ENCODE peak calls at places on chromosomes 2 and 18, in five cellular contexts. K, H, N, Z and C are unnamed samples.
A peak's percentile ranks its signal among the peaks of the same experiment; 100 is the strongest.

GRCh38 chr2:10321590-10321989 is 18.9 kb downstream of the HPCAL1 start:
- DNase-seq in Z (no peak), H (no peak), N (no peak), K (no peak), C (no peak)

GRCh38 chr18:55406374-55407045 is 181.5 kb downstream of the TCF4 start:
- DNase-seq in H (no peak), N (no peak), K (no peak), Z (no peak), C (no peak)

GRCh38 chr2:105730170-105730569 is 14.5 kb upstream of the NCK2 start:
- DNase-seq in Z (no peak), K (no peak), H (no peak), N (no peak), C (no peak)

GRCh38 chr2:239177908-239178307 is 222.9 kb downstream of the HDAC4 start:
- DNase-seq in Z (no peak), H (no peak), K (no peak), N (no peak), C (peak; percentile 21)

GRCh38 chr2:104856086-104856972 is 2.4 kb downstream of the POU3F3 start:
- DNase-seq in N (no peak), Z (no peak), H (no peak), K (no peak), C (no peak)

GRCh38 chr2:178152977-178153376 is 40.7 kb downstream of the RBM45 start:
- DNase-seq in Z (no peak), N (no peak), K (no peak), H (no peak), C (no peak)

GRCh38 chr2:168607992-168608391 is 151.9 kb downstream of the CERS6 start:
- DNase-seq in K (no peak), Z (peak; percentile 39), N (no peak), H (no peak), C (no peak)

GRCh38 chr2:184562532-184562931 is 35.8 kb upstream of the ZNF804A start:
- DNase-seq in K (no peak), N (no peak), H (no peak), Z (peak; percentile 19), C (no peak)

GRCh38 chr2:160825433-160825832 is 331.8 kb upstream of the RBMS1 start:
- DNase-seq in Z (no peak), H (no peak), N (no peak), K (no peak), C (no peak)

GRCh38 chr2:43776317-43776716 is 2.5 kb downstream of the DYNC2LI1 start:
- DNase-seq in H (no peak), K (no peak), Z (no peak), N (no peak), C (no peak)

GRCh38 chr2:237765875-237766274 is 32.7 kb upstream of the RBM44 start:
- DNase-seq in Z (no peak), N (no peak), K (no peak), H (no peak), C (no peak)

GRCh38 chr2:84338069-84338468 is 121.0 kb downstream of the SUCLG1 start:
- DNase-seq in N (no peak), K (no peak), H (no peak), Z (no peak), C (no peak)

GRCh38 chr2:19357383-19358241 is 811 bp downstream of the OSR1 start:
- DNase-seq in H (peak; percentile 45), Z (peak; percentile 57), K (peak; percentile 47), N (no peak), C (peak; percentile 52)

GRCh38 chr2:72982781-72983499 is 65.6 kb downstream of the EMX1 start:
- DNase-seq in H (no peak), Z (no peak), K (no peak), N (no peak), C (no peak)

GRCh38 chr2:39805936-39806608 is 27.0 kb upstream of the THUMPD2 start:
- DNase-seq in H (no peak), N (no peak), Z (peak; percentile 3), K (no peak), C (no peak)

DNA sequence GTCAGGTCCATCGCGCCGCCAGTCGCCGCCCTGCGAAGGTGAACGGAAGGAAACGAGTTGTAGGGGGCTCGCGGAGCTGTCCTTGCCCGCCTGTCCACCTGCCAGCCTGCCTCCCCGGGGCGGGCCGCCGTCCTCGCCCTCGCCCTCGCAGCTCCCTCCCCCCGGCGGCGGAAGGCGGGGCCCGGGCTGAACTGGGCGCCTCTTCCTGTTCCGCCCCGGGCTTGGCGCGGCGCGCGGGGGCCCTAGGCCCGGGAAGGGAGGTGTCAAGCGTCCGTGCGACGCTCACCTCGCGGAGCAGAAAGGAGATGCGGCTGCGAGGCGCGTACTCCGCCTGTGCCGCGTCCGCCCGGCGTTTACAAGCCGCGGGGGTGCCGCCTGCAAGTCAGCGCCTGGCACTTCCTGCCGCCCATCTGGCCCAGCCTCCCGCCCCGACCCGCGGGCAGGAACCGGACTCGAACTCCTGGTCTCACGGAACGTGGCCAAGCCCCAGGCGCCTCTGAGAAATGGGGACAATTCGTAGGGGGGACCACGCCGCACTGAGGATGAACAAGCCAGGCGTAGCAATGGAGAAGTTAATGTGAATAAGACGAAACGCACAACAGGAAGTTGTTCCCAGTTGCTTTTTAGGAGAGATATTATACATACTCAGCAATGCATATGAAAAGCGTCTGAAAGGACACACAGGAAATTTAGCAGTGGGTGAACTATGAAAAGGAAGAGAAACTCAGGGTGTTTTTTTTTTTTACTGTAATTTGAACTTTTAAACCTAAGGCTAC is at the start of gene CNPPD1:
- DNase-seq in H (peak; percentile 90), K (peak; percentile 93), Z (peak; percentile 65), N (peak; percentile 89), C (peak; percentile 96)
- TF ChIP-seq POLR2A in H (peak; percentile 99), K (no peak), Z (no peak), N (peak; percentile 76), C (peak; percentile 97)

GRCh38 chr2:23460228-23460627 is 75.2 kb downstream of the KLHL29 start:
- DNase-seq in K (no peak), N (peak; percentile 13), Z (peak; percentile 47), H (no peak), C (no peak)

GRCh38 chr2:23460983-23461382 is 76.0 kb downstream of the KLHL29 start:
- DNase-seq in K (no peak), N (no peak), H (no peak), Z (no peak), C (no peak)

GRCh38 chr2:23456881-23457760 is 72.1 kb downstream of the KLHL29 start:
- DNase-seq in Z (peak; percentile 85), N (no peak), K (no peak), H (no peak), C (no peak)

GRCh38 chr2:23457990-23458689 is 73.2 kb downstream of the KLHL29 start:
- DNase-seq in N (no peak), Z (no peak), H (no peak), K (no peak), C (no peak)

GRCh38 chr2:23459032-23459431 is 74.1 kb downstream of the KLHL29 start:
- DNase-seq in Z (no peak), N (no peak), K (no peak), H (no peak), C (no peak)
- TF ChIP-seq POLR2A in Z (no peak), N (no peak), K (no peak), H (no peak), C (no peak)

GRCh38 chr2:66433945-66434678 is 813 bp upstream of the MEIS1 start:
- DNase-seq in N (peak; percentile 52), Z (peak; percentile 76), H (peak; percentile 71), K (peak; percentile 69), C (peak; percentile 56)
- TF ChIP-seq POLR2A in N (no peak), Z (peak; percentile 10), H (peak; percentile 15), K (no peak), C (no peak)

DNA sequence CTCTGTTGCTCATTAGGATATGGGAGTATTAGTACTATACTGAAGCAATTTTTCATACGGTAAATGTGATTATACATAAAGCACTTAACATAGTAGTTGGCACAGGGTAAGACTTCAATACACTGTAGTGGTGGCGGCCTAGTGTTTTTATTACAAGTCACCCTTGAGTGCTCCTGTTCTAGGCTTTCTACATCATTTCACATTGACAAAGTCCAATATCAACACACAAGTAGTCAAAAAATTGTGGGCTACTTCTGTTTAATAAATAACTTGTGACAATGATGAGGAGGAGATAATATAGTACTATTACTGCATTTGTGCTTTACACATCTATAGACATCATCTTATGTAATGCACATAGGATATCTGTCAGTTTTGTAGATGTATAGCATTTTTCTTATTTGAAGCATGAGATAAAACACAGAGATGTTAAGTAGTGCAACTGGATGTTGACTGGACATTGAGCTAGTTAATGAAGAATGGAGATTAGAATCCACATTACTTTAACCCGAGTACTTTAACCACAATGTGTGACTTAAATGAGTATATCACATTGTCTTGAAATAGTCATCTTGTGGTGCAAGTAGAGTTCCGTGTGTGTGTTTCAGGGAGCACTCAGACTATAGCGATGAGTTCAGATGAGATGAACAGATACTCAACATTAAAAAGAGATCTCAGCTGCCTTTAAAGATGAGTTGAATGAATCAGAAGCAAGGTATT is 134.8 kb downstream of the ZNF385B start:
- DNase-seq in Z (no peak), H (no peak), N (no peak), K (no peak), C (no peak)
- TF ChIP-seq POLR2A in Z (no peak), H (no peak), N (no peak), K (no peak), C (no peak)

GRCh38 chr2:240856151-240856980 is 12.3 kb upstream of the AGXT start:
- DNase-seq in N (no peak), K (no peak), H (no peak), Z (no peak), C (no peak)
- TF ChIP-seq POLR2A in N (no peak), K (no peak), H (no peak), Z (no peak), C (no peak)

DNA sequence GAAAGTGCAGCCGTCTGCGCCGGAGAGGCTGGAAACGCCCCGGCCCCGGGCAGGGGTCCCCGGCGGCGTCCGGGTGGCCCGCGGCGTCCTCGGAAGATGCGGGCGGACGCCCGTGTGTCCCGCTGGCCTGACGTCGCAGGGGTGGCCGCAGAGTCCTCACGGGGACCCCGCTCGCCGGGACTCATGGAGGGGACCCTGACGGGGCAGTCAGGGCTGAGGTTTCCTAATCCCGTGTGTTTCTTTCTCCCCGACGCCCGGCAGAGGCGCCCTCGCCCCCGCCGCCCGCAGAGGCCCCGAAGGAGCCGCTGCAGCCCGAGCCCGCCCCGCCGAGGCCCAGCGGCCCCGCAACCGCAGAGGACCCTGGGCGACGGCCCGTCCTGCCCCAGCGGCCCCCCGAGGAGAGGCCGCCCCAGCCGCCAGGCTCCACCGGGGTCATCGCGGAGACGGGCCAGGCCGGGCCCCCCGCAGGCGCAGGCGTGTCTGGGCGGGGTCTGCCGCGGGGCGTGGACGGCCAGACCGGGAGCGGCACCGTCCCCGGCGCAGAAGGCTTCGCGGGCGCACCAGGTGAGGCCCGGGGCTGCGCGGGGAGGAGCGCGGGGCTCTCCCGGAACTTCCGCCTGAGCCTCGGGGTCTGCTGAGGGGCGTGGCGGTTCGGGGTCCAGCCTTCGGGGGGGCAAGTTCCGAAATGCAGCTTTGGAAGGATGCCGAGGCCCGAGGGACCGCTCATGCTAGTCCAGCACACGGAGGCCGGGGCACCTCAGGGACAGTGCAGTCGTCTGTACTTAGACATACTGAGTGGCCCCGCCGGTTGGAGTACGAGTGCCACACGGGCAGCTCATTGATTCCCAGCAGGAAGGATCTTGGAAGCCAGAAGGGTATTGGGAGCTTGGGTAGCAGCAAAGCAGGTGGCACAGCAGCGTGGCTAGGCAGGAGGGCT is 60.0 kb downstream of the EMILIN2 start:
- DNase-seq in N (peak; percentile 47), K (no peak), Z (no peak), H (peak; percentile 52), C (peak; percentile 68)
- TF ChIP-seq POLR2A in N (no peak), K (no peak), Z (no peak), H (peak; percentile 26), C (no peak)